ENCODE peak calls at places on chromosomes 4 and X, in nine cellular contexts. Y is ascending aorta, A is fibroblast of lung, R is fibroblast of mammary gland, D is left lung, O is stomach, K is PC-9, I is NB4, S is lower leg skin. B is an unnamed sample.

GRCh38 chrX:3699841-3700381 is 13.5 kb downstream of the PRKX start:
- DNase-seq in Y (no peak), A (no peak), R (peak), D (no peak), O (no peak), K (no peak), I (peak), S (no peak), B (no peak)

GRCh38 chr4:10180927-10181744 is 64.5 kb upstream of the WDR1 start:
- DNase-seq in Y (no peak), A (no peak), R (peak), D (no peak), O (no peak), K (no peak), I (peak), S (no peak), B (peak)

GRCh38 chr4:55354648-55355047 is 8.6 kb downstream of the SRD5A3 start:
- DNase-seq in Y (no peak), A (no peak), R (no peak), D (no peak), O (no peak), K (no peak), I (no peak), S (no peak), B (no peak)

GRCh38 chr4:54017308-54017707 is 47.1 kb downstream of the CHIC2 start:
- DNase-seq in Y (no peak), A (no peak), R (no peak), D (no peak), O (no peak), K (no peak), I (no peak), S (no peak), B (no peak)

GRCh38 chr4:141447761-141448160 is 188.6 kb upstream of the IL15 start:
- DNase-seq in Y (no peak), A (no peak), R (no peak), D (no peak), O (no peak), K (no peak), I (no peak), S (no peak), B (no peak)

GRCh38 chr4:165502919-165503907 is 124.4 kb downstream of the CPE start:
- DNase-seq in Y (no peak), A (peak), R (peak), D (no peak), O (no peak), K (no peak), I (no peak), S (no peak), B (no peak)

GRCh38 chr4:137510866-137511265 is 21.4 kb downstream of the PCDH18 start:
- DNase-seq in Y (no peak), A (peak), R (peak), D (no peak), O (no peak), K (no peak), I (peak), S (no peak), B (peak)

GRCh38 chrX:49309401-49309981 is 6.0 kb downstream of the GAGE10 start:
- DNase-seq in Y (no peak), A (peak), R (peak), D (no peak), O (no peak), K (no peak), I (no peak), S (no peak), B (peak)

GRCh38 chr4:183905081-183905592 is at the start of gene STOX2:
- DNase-seq in Y (peak), A (peak), R (peak), D (peak), O (peak), K (peak), I (peak), S (peak), B (peak)

GRCh38 chr4:791866-792630 is 33.9 kb downstream of the CPLX1 start:
- DNase-seq in Y (no peak), A (no peak), R (no peak), D (peak), O (peak), K (peak), I (no peak), S (no peak), B (peak)

GRCh38 chr4:82431026-82431745 is 796 bp downstream of the ENOPH1 start:
- DNase-seq in Y (no peak), A (no peak), R (no peak), D (peak), O (peak), K (peak), I (peak), S (peak), B (peak)

GRCh38 chr4:145731026-145731425 is 51.1 kb downstream of the C4orf51 start:
- DNase-seq in Y (no peak), A (peak), R (peak), D (no peak), O (peak), K (no peak), I (no peak), S (no peak), B (peak)

GRCh38 chrX:31545726-31546125 is 473.9 kb upstream of the FTHL17 start:
- DNase-seq in Y (no peak), A (no peak), R (peak), D (no peak), O (no peak), K (no peak), I (no peak), S (no peak), B (no peak)

GRCh38 chr4:7779194-7779768 is 160.4 kb downstream of the AFAP1 start:
- DNase-seq in Y (no peak), A (peak), R (peak), D (no peak), O (no peak), K (no peak), I (no peak), S (no peak), B (peak)

GRCh38 chrX:123736333-123736921 is 3.6 kb upstream of the THOC2 start:
- DNase-seq in Y (no peak), A (peak), R (peak), D (no peak), O (no peak), K (no peak), I (no peak), S (no peak), B (peak)

GRCh38 chrX:12950851-12951589 is 23.9 kb upstream of the TMSB4X start:
- DNase-seq in Y (no peak), A (no peak), R (no peak), D (no peak), O (peak), K (no peak), I (peak), S (peak), B (no peak)

GRCh38 chrX:27840881-27841280 is 33.1 kb downstream of the MAGEB10 start:
- DNase-seq in Y (no peak), A (no peak), R (no peak), D (no peak), O (no peak), K (no peak), I (no peak), S (no peak), B (no peak)

GRCh38 chr4:54077812-54078211 is 13.4 kb upstream of the CHIC2 start:
- DNase-seq in Y (no peak), A (no peak), R (peak), D (no peak), O (no peak), K (no peak), I (no peak), S (no peak), B (peak)

GRCh38 chr4:148052448-148052847 is 320.6 kb downstream of the ARHGAP10 start:
- DNase-seq in Y (no peak), A (peak), R (no peak), D (no peak), O (no peak), K (no peak), I (no peak), S (no peak), B (peak)

GRCh38 chrX:16903274-16904019 is 33.3 kb upstream of the RBBP7 start:
- DNase-seq in Y (no peak), A (no peak), R (no peak), D (no peak), O (no peak), K (no peak), I (peak), S (no peak), B (no peak)

GRCh38 chr4:78656968-78657445 is 105.4 kb downstream of the ANXA3 start:
- DNase-seq in Y (no peak), A (no peak), R (no peak), D (no peak), O (no peak), K (no peak), I (peak), S (no peak), B (peak)

GRCh38 chrX:144681501-144681900 is 565.8 kb upstream of the SPANXN1 start:
- DNase-seq in Y (no peak), A (no peak), R (peak), D (no peak), O (no peak), K (no peak), I (peak), S (no peak), B (peak)

GRCh38 chr4:6557856-6558255 is 17.1 kb upstream of the MAN2B2 start:
- DNase-seq in Y (no peak), A (no peak), R (no peak), D (no peak), O (no peak), K (no peak), I (no peak), S (peak), B (no peak)

GRCh38 chrX:24412637-24413363 is 52.3 kb upstream of the PDK3 start:
- DNase-seq in Y (no peak), A (no peak), R (no peak), D (no peak), O (no peak), K (no peak), I (no peak), S (no peak), B (no peak)

GRCh38 chr4:7170012-7170411 is 22.3 kb upstream of the SORCS2 start:
- DNase-seq in Y (no peak), A (no peak), R (no peak), D (peak), O (no peak), K (no peak), I (no peak), S (no peak), B (no peak)

GRCh38 chrX:25527596-25527995 is 511.8 kb upstream of the ARX start:
- DNase-seq in Y (no peak), A (no peak), R (no peak), D (no peak), O (no peak), K (no peak), I (no peak), S (no peak), B (no peak)

GRCh38 chrX:25519258-25519657 is 503.5 kb upstream of the ARX start:
- DNase-seq in Y (no peak), A (no peak), R (no peak), D (no peak), O (no peak), K (no peak), I (no peak), S (no peak), B (no peak)

GRCh38 chrX:25524150-25524549 is 508.4 kb upstream of the ARX start:
- DNase-seq in Y (no peak), A (peak), R (peak), D (no peak), O (no peak), K (no peak), I (peak), S (no peak), B (peak)

GRCh38 chrX:25523574-25523973 is 507.8 kb upstream of the ARX start:
- DNase-seq in Y (no peak), A (peak), R (peak), D (no peak), O (no peak), K (peak), I (peak), S (no peak), B (peak)
- TF ChIP-seq CTCF in Y (no peak), A (peak), R (peak), D (peak), O (no peak), K (peak), I (peak), S (no peak), B (no peak)

GRCh38 chr4:168527560-168527959 is 30.7 kb downstream of the PALLD start:
- DNase-seq in Y (no peak), A (no peak), R (no peak), D (no peak), O (no peak), K (no peak), I (no peak), S (no peak), B (no peak)

GRCh38 chr4:168534535-168534934 is 37.7 kb downstream of the PALLD start:
- DNase-seq in Y (no peak), A (no peak), R (no peak), D (no peak), O (no peak), K (no peak), I (no peak), S (no peak), B (no peak)

GRCh38 chr4:168535689-168536088 is 38.8 kb downstream of the PALLD start:
- DNase-seq in Y (no peak), A (no peak), R (no peak), D (no peak), O (no peak), K (no peak), I (no peak), S (no peak), B (no peak)

GRCh38 chr4:168528131-168528949 is 31.5 kb downstream of the PALLD start:
- DNase-seq in Y (no peak), A (no peak), R (peak), D (no peak), O (no peak), K (no peak), I (no peak), S (no peak), B (peak)

GRCh38 chr4:168531305-168531704 is 34.5 kb downstream of the PALLD start:
- DNase-seq in Y (no peak), A (no peak), R (peak), D (no peak), O (no peak), K (peak), I (no peak), S (no peak), B (no peak)
- H3K4me3 ChIP-seq in Y (no peak), A (no peak), R (no peak), D (no peak), O (no peak), K (no peak), I (no peak), S (no peak), B (no peak)

DNA sequence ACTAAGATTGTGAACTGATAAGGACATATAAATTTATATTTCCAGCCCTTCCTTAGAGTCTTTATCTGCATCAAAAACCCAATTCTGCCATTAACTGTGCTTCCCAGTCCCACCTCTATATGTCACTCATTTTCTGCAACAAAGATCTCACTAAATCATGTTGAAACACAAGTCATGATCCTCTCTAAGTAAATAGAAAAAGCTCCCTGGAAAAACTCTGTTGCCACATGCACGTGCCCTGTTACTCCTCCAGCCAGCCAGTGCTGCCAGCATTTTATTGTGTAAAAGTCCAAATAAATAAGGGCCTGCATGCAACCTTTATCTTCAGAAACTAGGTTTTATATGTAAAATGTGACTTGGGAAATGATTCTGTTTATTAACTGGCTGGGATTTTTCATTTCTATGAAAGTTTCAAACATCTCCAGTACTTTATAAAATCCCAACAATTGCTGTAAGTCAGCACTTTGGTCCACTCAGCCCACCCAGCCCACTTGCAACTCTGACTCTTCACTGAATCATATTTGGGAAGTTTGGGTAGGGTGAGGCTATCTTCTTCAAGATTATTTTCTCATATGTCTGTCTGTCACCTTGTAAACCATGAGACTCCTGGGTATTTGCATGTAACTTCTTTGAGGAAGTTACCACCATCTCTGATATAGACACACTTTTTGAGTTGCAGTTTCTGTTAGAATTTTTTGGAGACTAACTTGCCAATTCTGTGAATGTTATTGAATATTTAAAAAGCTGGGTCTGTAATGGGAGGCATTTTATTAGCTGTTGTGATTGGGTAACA is 40.0 kb upstream of the SMARCA5 start:
- DNase-seq in Y (no peak), A (no peak), R (no peak), D (no peak), O (no peak), K (no peak), I (no peak), S (no peak), B (no peak)
- TF ChIP-seq CTCF in Y (no peak), A (no peak), R (no peak), D (no peak), O (no peak), K (no peak), I (no peak), S (no peak), B (no peak)

GRCh38 chr4:168664242-168664897 is 167.5 kb downstream of the PALLD start:
- DNase-seq in Y (no peak), A (no peak), R (no peak), D (no peak), O (no peak), K (no peak), I (no peak), S (no peak), B (no peak)
- H3K4me3 ChIP-seq in Y (no peak), A (no peak), R (no peak), D (no peak), O (no peak), K (no peak), I (no peak), S (no peak), B (no peak)

GRCh38 chr4:139633661-139634060 is 32.0 kb upstream of the MGST2 start:
- DNase-seq in Y (no peak), A (peak), R (peak), D (no peak), O (peak), K (no peak), I (no peak), S (no peak), B (peak)
- TF ChIP-seq CTCF in Y (peak), A (peak), R (peak), D (no peak), O (peak), K (peak), I (peak), S (no peak), B (peak)

GRCh38 chrX:101658661-101659477 is 781 bp downstream of the ARMCX2 start:
- DNase-seq in Y (peak), A (peak), R (peak), D (peak), O (peak), K (peak), I (no peak), S (peak), B (peak)
- H3K4me3 ChIP-seq in Y (peak), A (peak), R (peak), D (peak), O (peak), K (peak), I (no peak), S (peak), B (peak)

DNA sequence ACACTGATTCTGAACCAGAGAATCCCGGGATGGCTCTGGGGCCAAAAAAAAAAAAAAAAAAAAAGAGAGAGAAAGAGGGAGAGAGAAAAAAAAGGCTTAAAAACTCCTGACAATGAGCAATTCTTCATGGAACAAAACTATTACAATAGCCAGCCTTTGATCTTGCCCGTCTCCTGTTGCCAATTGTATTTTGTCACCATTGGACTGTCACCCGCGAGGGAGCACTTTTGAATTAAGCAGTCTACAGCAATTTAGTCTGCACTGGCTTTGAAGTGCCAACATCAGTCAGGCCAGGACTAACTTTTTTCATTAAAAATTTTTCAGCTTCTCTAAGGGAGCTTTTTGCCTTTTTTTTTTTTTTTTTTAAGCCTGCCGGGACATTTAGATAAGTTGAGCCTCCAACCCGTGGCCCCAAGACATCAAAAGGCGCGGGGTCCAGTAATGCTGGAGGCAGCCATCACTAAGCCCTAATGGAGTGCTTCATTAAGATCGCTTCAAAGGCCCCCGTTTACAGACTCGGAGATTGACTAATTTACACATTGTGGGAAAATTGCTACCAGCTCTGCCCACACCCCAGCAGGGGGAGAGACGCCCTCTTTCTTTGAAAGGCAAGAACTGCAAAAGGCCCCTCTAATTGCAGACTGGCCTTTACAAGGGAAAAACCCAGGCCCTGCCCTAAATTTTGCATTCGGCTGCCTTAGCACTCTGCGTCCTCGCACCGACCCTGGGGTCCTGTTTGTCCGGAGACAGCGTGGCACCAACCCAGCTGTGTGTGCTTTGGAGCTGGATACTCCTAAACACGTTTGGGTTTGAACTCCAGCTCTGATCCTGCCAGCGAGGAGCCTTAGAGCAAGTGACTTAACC is 98.1 kb upstream of the MSX1 start:
- DNase-seq in Y (no peak), A (no peak), R (peak), D (no peak), O (no peak), K (no peak), I (peak), S (no peak), B (no peak)
- TF ChIP-seq CTCF in Y (no peak), A (no peak), R (peak), D (no peak), O (no peak), K (no peak), I (peak), S (no peak), B (peak)

DNA sequence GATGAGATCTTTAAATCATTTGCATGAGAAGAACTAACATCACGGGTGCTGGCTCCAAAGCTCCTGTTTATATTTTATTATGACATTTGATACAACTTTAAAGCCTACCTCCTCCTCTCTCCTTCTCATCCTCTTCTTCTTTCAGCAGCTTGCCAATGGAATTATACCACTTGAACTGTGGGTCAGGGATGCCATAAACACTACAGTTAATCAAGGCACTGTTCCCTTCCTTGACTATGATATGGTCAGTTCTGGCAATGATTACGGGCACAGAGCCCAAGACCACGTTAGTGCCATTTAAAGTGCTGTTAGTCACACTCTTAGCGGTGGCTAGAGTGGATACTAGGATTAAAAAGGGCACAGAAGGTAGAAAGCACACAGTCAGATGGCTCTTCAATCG is 20.7 kb downstream of the MFAP3L start:
- DNase-seq in Y (peak), A (no peak), R (no peak), D (no peak), O (no peak), K (no peak), I (no peak), S (no peak), B (no peak)
- H3K4me3 ChIP-seq in Y (no peak), A (no peak), R (no peak), D (no peak), O (no peak), K (no peak), I (no peak), S (no peak), B (no peak)